ENCODE peak calls at places on chromosome 7, in four cellular contexts. W is ovary, S is ascending aorta, Z is uterus. A is an unnamed sample. For H3K27me3 and H3K4me1, the result is how much of the 10 kb centered on the place peaks cover.

GRCh38 chr7:148983220-148984146 is 44.8 kb downstream of the PDIA4 start:
- DNase-seq in S (no peak), Z (peak), W (peak), A (peak)

GRCh38 chr7:78489423-78489822 is 690.9 kb downstream of the PHTF2 start:
- DNase-seq in Z (no peak), S (no peak), W (no peak), A (no peak)

GRCh38 chr7:28885771-28886170 is 72.4 kb downstream of the TRIL start:
- DNase-seq in S (no peak), Z (no peak), W (no peak), A (no peak)

GRCh38 chr7:40717242-40717641 is 582.4 kb downstream of the SUGCT start:
- DNase-seq in Z (peak), W (peak), S (peak), A (peak)

GRCh38 chr7:122532406-122533269 is 166.3 kb downstream of the RNF133 start:
- DNase-seq in W (no peak), S (no peak), Z (no peak), A (no peak)

GRCh38 chr7:28488061-28488791 is 75.9 kb downstream of the CREB5 start:
- DNase-seq in W (no peak), Z (no peak), S (no peak), A (no peak)

GRCh38 chr7:159136442-159136841 is 8.2 kb downstream of the VIPR2 start:
- DNase-seq in S (no peak), W (no peak), Z (peak), A (no peak)

GRCh38 chr7:158008267-158008666 is 579.4 kb downstream of the PTPRN2 start:
- DNase-seq in W (no peak), Z (no peak), S (no peak), A (no peak)

GRCh38 chr7:54260868-54261475 is 281.2 kb upstream of the VSTM2A start:
- DNase-seq in W (no peak), Z (no peak), S (no peak), A (no peak)

GRCh38 chr7:122413339-122413738 is 108.8 kb upstream of the FEZF1 start:
- DNase-seq in W (no peak), S (no peak), Z (no peak), A (no peak)

GRCh38 chr7:105346593-105347322 is 42.0 kb downstream of the SRPK2 start:
- DNase-seq in W (no peak), S (no peak), Z (no peak), A (no peak)

GRCh38 chr7:102061981-102062390 is 224.7 kb upstream of the SH2B2 start:
- DNase-seq in W (peak), S (no peak), Z (no peak), A (no peak)

GRCh38 chr7:88432321-88432720 is 125.6 kb upstream of the STEAP4 start:
- DNase-seq in W (no peak), Z (no peak), S (no peak), A (no peak)

GRCh38 chr7:67696878-67697277 is 700.2 kb downstream of the TYW1 start:
- DNase-seq in Z (no peak), W (no peak), S (no peak), A (no peak)

GRCh38 chr7:10821156-10821555 is 152.5 kb upstream of the PHF14 start:
- DNase-seq in W (no peak), Z (no peak), S (no peak), A (no peak)

GRCh38 chr7:29146888-29147609 is 712 bp upstream of the CPVL start:
- DNase-seq in Z (peak), W (peak), S (no peak), A (peak)

GRCh38 chr7:121313220-121313792 is 15.5 kb upstream of the WNT16 start:
- DNase-seq in W (no peak), S (no peak), Z (no peak), A (no peak)

GRCh38 chr7:16587785-16588184 is 57.8 kb downstream of the ANKMY2 start:
- DNase-seq in W (no peak), S (no peak), Z (no peak), A (no peak)

GRCh38 chr7:66847879-66848810 is 72.9 kb upstream of the TMEM248 start:
- DNase-seq in S (no peak), Z (no peak), W (no peak), A (no peak)

GRCh38 chr7:2736411-2736914 is 48.5 kb downstream of the AMZ1 start:
- DNase-seq in W (peak), S (no peak), Z (no peak), A (no peak)

GRCh38 chr7:47069385-47070076 is 512.4 kb downstream of the TNS3 start:
- DNase-seq in W (no peak), Z (no peak), S (no peak), A (no peak)

GRCh38 chr7:3027005-3027404 is 16.7 kb downstream of the CARD11 start:
- DNase-seq in Z (no peak), S (no peak), W (no peak), A (no peak)

DNA sequence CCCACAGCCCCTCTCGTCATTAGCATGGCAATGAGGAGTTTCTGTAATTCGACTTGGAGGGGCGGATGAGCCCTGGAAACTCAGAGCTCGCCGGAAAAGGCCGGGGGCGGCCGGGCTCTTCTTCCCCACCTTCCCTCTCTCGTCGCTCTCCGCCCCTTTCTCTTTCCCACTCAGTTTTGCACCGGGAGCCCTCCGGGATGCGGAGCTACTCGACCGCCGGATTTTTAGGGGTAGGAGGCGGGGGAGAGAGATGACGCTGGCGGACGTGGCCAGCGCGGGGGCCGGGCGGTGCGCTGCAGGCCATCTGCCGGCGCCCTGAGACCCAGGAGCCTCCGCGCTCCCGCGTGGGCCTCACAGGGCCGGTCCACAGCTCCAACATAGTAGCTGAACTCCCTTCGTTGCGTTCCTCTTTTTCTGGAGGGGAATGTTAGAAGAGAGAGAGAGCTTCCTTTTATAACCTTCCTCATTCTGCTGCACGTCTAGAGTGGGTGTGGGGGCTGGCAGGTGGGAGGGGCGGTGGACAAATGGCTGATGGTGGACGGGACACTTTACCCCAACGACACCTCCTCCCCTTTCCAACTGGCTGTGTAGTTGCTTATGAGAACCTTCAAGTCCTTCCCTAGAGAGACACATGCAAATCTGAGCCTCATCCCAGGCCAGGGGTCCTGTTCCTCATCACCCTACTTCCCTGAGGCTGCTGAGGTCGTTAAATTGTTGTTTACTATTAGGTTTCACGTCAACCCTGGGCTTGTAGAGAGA is 1.1 kb upstream of the HOXA1 start:
- DNase-seq in W (peak), Z (peak), S (no peak), A (no peak)
- H3K27me3 ChIP-seq in W (under half), Z (under half), S (under half), A (half or more)

DNA sequence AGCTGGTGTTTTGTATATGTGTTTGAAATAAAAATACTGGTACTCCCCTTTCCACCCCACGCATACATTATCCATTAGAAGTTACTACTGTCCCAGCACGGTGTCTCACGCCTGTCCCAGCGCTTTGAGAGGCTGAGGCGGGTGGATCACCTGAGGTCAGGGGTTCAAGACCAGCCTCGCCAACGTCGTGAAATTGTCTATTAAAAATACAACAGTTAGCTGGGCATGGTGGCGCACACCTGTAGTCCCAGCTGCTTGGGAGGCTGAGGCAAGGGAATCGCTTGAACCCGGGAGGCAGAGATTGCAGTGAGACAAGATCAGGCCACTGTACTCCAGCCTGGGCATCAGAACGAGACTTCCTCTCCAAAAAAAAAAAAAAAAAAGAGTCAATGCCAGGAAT is 2.7 kb downstream of the HBP1 start:
- DNase-seq in Z (no peak), S (no peak), W (no peak), A (no peak)
- H3K4me1 ChIP-seq in Z (under half), S (under half), W (under half), A (half or more)

GRCh38 chr7:155441856-155442255 is 16.1 kb upstream of the EN2 start:
- DNase-seq in Z (no peak), W (no peak), S (no peak), A (no peak)

GRCh38 chr7:155438778-155439177 is 19.2 kb upstream of the EN2 start:
- DNase-seq in S (no peak), Z (no peak), W (no peak), A (no peak)

GRCh38 chr7:155440018-155440410 is 17.9 kb upstream of the EN2 start:
- DNase-seq in W (no peak), Z (no peak), S (no peak), A (no peak)

GRCh38 chr7:155437836-155438235 is 20.1 kb upstream of the EN2 start:
- DNase-seq in S (no peak), W (no peak), Z (no peak), A (no peak)

DNA sequence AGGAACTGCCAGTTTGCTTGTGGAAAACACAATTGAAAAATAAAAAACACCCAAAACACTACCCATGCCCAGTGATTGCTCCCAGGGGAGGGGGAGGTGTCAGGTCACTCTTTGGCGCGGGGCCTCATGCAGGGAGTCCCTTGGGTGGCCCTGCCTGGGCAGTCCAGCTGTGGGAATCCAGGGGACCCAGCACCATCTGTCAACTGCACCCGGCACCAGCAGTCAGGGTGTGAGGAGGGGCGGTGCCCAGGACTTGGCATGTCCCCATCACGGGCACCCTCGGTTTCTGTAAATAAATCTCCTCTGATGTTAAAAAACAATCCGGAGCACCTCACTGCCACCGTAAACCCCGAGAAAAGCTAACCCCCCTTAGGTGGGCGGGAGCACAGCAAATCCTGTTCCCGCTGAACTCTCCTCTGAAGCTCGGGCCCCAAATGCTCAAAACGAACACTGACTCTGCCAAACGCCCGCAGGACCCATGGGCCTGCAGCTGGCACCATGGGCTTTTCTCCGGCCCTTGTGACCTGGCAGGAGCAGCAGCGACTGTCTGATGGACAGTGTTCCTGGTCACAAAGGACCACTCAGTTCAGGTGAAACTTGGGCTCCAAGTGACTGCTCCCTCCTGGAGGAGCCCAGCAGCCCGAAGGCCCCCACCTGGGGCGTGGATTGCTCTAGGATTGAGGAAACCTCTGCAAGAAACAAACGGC is 18.5 kb upstream of the EN2 start:
- DNase-seq in W (no peak), Z (no peak), S (no peak), A (no peak)
- H3K27me3 ChIP-seq in W (under half), Z (under half), S (under half), A (half or more)

DNA sequence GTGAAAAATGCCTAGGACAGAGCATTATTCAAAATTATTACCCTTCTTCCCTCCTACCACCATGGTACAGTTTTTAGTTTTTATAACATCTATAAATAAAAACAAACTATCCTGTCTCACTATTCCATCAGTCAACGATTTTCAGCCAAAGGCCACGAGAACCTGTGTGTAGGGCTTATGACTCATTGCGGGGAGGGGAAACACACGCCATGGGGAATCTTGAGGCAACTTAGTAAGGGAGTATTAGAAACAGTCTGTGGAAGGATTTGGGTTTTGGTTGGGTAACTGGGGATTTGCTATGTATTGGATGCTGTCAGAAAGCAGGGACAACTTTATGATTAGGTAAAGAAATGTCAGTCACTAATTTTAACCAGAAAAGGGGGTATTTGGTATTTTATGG is 14.7 kb downstream of the GPR141 start:
- DNase-seq in Z (no peak), W (no peak), S (no peak), A (no peak)
- H3K4me1 ChIP-seq in Z (under half), W (under half), S (under half), A (under half)

GRCh38 chr7:91265693-91266066 is 1.4 kb downstream of the FZD1 start:
- DNase-seq in S (no peak), W (peak), Z (no peak), A (peak)

GRCh38 chr7:91263359-91264082 is 712 bp upstream of the FZD1 start:
- DNase-seq in S (no peak), W (peak), Z (peak), A (peak)

GRCh38 chr7:91264924-91265681 is 870 bp downstream of the FZD1 start:
- DNase-seq in Z (peak), W (peak), S (no peak), A (peak)

GRCh38 chr7:91266067-91266930 is 2.1 kb downstream of the FZD1 start:
- DNase-seq in W (peak), Z (no peak), S (no peak), A (peak)

GRCh38 chr7:91264083-91264923 is at the start of gene FZD1:
- DNase-seq in Z (peak), W (peak), S (peak), A (peak)
- H3K27me3 ChIP-seq in Z (under half), W (under half), S (under half), A (under half)

GRCh38 chr7:151491859-151492258 is 27.8 kb downstream of the RHEB start:
- DNase-seq in Z (no peak), W (no peak), S (no peak), A (no peak)

GRCh38 chr7:151487246-151487645 is 32.4 kb downstream of the RHEB start:
- DNase-seq in W (no peak), Z (no peak), S (no peak), A (no peak)

GRCh38 chr7:151489498-151489897 is 30.2 kb downstream of the RHEB start:
- DNase-seq in Z (no peak), W (no peak), S (no peak), A (no peak)

GRCh38 chr7:151493083-151493482 is 26.6 kb downstream of the RHEB start:
- DNase-seq in Z (no peak), S (no peak), W (no peak), A (no peak)

GRCh38 chr7:151490706-151491105 is 29.0 kb downstream of the RHEB start:
- DNase-seq in W (no peak), S (no peak), Z (no peak), A (no peak)
- H3K4me1 ChIP-seq in W (under half), S (under half), Z (under half), A (under half)

A was measured in heart left ventricle.